ENCODE peak calls at places on chromosomes 7 and 10, in four cellular contexts. F, A, P and Y are unnamed samples.

GRCh38 chr7:158284121-158284520 is 303.5 kb downstream of the PTPRN2 start:
- DNase-seq in F (no peak), A (no peak), P (no peak), Y (no peak)

GRCh38 chr7:12351843-12352242 is 51.8 kb downstream of the VWDE start:
- DNase-seq in F (no peak), A (no peak), P (no peak), Y (no peak)

GRCh38 chr10:14779053-14779649 is 4.5 kb upstream of the FAM107B start:
- DNase-seq in F (no peak), A (peak; percentile 80), P (peak; percentile 20), Y (peak; percentile 81)

GRCh38 chr10:24556746-24557742 is 166.6 kb downstream of the ARHGAP21 start:
- DNase-seq in F (peak; percentile 36), A (peak; percentile 79), P (peak; percentile 64), Y (peak; percentile 19)

GRCh38 chr7:79506481-79506880 is 53.0 kb upstream of the MAGI2 start:
- DNase-seq in F (peak; percentile 17), A (peak; percentile 61), P (peak; percentile 33), Y (peak; percentile 79)

GRCh38 chr10:130053561-130053960 is 57.1 kb downstream of the C10orf143 start:
- DNase-seq in F (no peak), A (no peak), P (no peak), Y (no peak)

GRCh38 chr10:101538481-101538880 is 49.6 kb downstream of the POLL start:
- DNase-seq in F (no peak), A (no peak), P (no peak), Y (no peak)

GRCh38 chr7:55054252-55054651 is 35.4 kb downstream of the EGFR start:
- DNase-seq in F (no peak), A (no peak), P (no peak), Y (no peak)

GRCh38 chr10:132879408-132880147 is 62.8 kb downstream of the CFAP46 start:
- DNase-seq in F (no peak), A (no peak), P (no peak), Y (no peak)

GRCh38 chr7:106282852-106283251 is 1.9 kb downstream of the NAMPT start:
- DNase-seq in F (no peak), A (no peak), P (no peak), Y (no peak)

GRCh38 chr10:106609867-106610266 is 554.6 kb downstream of the SORCS1 start:
- DNase-seq in F (no peak), A (no peak), P (no peak), Y (no peak)

GRCh38 chr7:81769891-81770818 is at the start of gene HGF:
- DNase-seq in F (no peak), A (peak; percentile 87), P (peak; percentile 83), Y (no peak)

GRCh38 chr10:5040781-5041470 is 37.3 kb upstream of the AKR1C2 start:
- DNase-seq in F (no peak), A (peak; percentile 7), P (peak; percentile 26), Y (no peak)

GRCh38 chr10:73827346-73828089 is 16.1 kb upstream of the NDST2 start:
- DNase-seq in F (no peak), A (no peak), P (peak; percentile 36), Y (no peak)

GRCh38 chr7:11228515-11228914 is 254.8 kb downstream of the PHF14 start:
- DNase-seq in F (no peak), A (no peak), P (peak; percentile 65), Y (no peak)

GRCh38 chr10:27496137-27496536 is 8.0 kb upstream of the RAB18 start:
- DNase-seq in F (no peak), A (no peak), P (no peak), Y (no peak)

GRCh38 chr10:118504044-118504944 is 91.2 kb downstream of the PRLHR start:
- DNase-seq in F (no peak), A (peak; percentile 3), P (no peak), Y (peak; percentile 65)

GRCh38 chr7:117020605-117021002 is 67.3 kb downstream of the ST7 start:
- DNase-seq in F (peak; percentile 43), A (no peak), P (no peak), Y (no peak)

GRCh38 chr7:117018713-117019112 is 65.4 kb downstream of the ST7 start:
- DNase-seq in F (no peak), A (no peak), P (no peak), Y (no peak)

GRCh38 chr7:117019287-117019686 is 66.0 kb downstream of the ST7 start:
- DNase-seq in F (no peak), A (no peak), P (no peak), Y (peak; percentile 91)

GRCh38 chr7:117021366-117021765 is 68.1 kb downstream of the ST7 start:
- DNase-seq in F (no peak), A (no peak), P (no peak), Y (no peak)

GRCh38 chr7:117019786-117020604 is 66.7 kb downstream of the ST7 start:
- DNase-seq in F (peak; percentile 85), A (peak; percentile 97), P (peak; percentile 94), Y (peak; percentile 68)
- H3K4me3 ChIP-seq in F (peak overlapping the region; percentile 66), A (peak overlapping the region; percentile 35), P (peak overlapping the region; percentile 46), Y (no peak overlapping the region)

GRCh38 chr7:151058766-151059361 is 525 bp upstream of the SLC4A2 start:
- DNase-seq in F (no peak), A (no peak), P (peak; percentile 70), Y (no peak)
- H4K91ac ChIP-seq in F (no peak overlapping the region), A (peak overlapping the region; percentile 98), P (peak overlapping the region; percentile 48), Y (peak overlapping the region; percentile 89)

GRCh38 chr7:151520419-151521229 is 929 bp upstream of the RHEB start:
- DNase-seq in F (no peak), A (no peak), P (no peak), Y (no peak)
- H2BK120ac ChIP-seq in F (peak overlapping the region; percentile 94), A (peak overlapping the region; percentile 77), P (no peak overlapping the region), Y (peak overlapping the region; percentile 52)

DNA sequence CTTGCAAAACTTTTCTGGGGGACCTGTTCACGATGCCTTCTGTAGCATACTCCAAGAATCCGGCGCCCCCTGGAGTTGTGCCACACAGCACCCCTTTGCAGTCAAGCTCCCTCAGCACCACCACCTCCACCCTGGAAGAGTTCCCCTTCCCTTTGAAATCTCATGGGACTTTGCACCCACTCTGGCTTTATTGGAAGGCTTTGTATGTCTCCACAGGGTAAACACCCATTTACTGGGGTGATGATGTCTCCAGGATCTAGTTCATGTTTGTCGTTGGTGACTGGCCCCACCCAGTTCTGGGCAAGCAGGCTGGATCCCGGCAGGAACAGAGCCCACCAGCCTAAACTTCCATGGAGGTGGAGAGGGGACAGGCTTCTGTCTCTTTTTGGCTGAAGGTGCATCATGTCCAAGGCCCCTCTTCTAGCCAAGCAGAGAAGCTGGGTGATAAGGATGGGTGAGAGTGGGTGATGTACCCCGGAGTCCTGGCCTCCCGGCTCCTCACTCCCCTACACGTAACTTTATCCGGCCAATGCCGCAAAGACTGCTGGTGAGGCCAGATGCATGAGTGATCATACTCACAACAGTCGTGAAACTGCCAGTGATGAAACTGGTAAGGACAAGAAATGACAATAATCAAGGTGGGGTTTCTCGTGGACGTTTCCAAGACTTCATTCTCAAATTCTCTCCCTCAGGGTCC is 727 bp upstream of the CLDN4 start:
- DNase-seq in F (no peak), A (no peak), P (no peak), Y (peak; percentile 48)
- H3K4me3 ChIP-seq in F (no peak overlapping the region), A (no peak overlapping the region), P (no peak overlapping the region), Y (no peak overlapping the region)

GRCh38 chr10:85623342-85623741 is 743.3 kb downstream of the GRID1 start:
- DNase-seq in F (no peak), A (no peak), P (no peak), Y (no peak)

GRCh38 chr10:85620807-85621206 is 745.8 kb downstream of the GRID1 start:
- DNase-seq in F (no peak), A (no peak), P (no peak), Y (no peak)

GRCh38 chr10:85623758-85624157 is 742.8 kb downstream of the GRID1 start:
- DNase-seq in F (no peak), A (no peak), P (no peak), Y (no peak)

GRCh38 chr10:85621562-85621961 is 745.0 kb downstream of the GRID1 start:
- DNase-seq in F (no peak), A (no peak), P (no peak), Y (peak; percentile 27)

GRCh38 chr10:85622425-85622824 is 744.2 kb downstream of the GRID1 start:
- DNase-seq in F (no peak), A (no peak), P (no peak), Y (no peak)
- H4K91ac ChIP-seq in F (no peak overlapping the region), A (no peak overlapping the region), P (no peak overlapping the region), Y (no peak overlapping the region)

GRCh38 chr10:63629363-63630084 is 108.3 kb downstream of the REEP3 start:
- DNase-seq in F (peak; percentile 88), A (peak; percentile 99), P (peak; percentile 97), Y (peak; percentile 95)

GRCh38 chr10:63630928-63631685 is 109.9 kb downstream of the REEP3 start:
- DNase-seq in F (no peak), A (peak; percentile 90), P (no peak), Y (no peak)

GRCh38 chr10:63628526-63629362 is 107.5 kb downstream of the REEP3 start:
- DNase-seq in F (peak; percentile 55), A (no peak), P (peak; percentile 65), Y (peak; percentile 19)

GRCh38 chr10:63631971-63632370 is 110.8 kb downstream of the REEP3 start:
- DNase-seq in F (no peak), A (no peak), P (no peak), Y (peak; percentile 13)

GRCh38 chr10:63630085-63630927 is 109.1 kb downstream of the REEP3 start:
- DNase-seq in F (peak; percentile 73), A (peak; percentile 90), P (peak; percentile 96), Y (peak; percentile 93)
- H2BK120ac ChIP-seq in F (no peak overlapping the region), A (peak overlapping the region; percentile 95), P (peak overlapping the region; percentile 94), Y (peak overlapping the region; percentile 93)